ENCODE peak calls at places on chromosome 15, in eight cellular contexts. C is Right ventricle myocardium superior; H is NCI-H1105; I is fibroblast of pulmonary artery; G is central memory CD4-positive, alpha-beta T cell; S is amniotic stem cell; T is HuH-7.5; B is hypothalamus. Y is an unnamed sample.

GRCh38 chr15:87365221-87365620 is 891.3 kb downstream of the NTRK3 start:
- DNase-seq in B (no peak), I (peak; percentile 76), T (no peak), H (no peak), G (no peak), C (no peak), S (no peak), Y (no peak)

GRCh38 chr15:81400640-81401236 is 26.7 kb upstream of the TMC3 start:
- DNase-seq in S (peak; percentile 23), G (peak; percentile 34), H (no peak), I (peak; percentile 81), C (no peak), T (peak; percentile 47), B (no peak), Y (peak; percentile 45)

GRCh38 chr15:91956026-91956723 is 102.7 kb downstream of the SLCO3A1 start:
- DNase-seq in G (no peak), S (peak; percentile 82), B (no peak), H (no peak), C (peak; percentile 63), T (no peak), I (peak; percentile 65), Y (no peak)

GRCh38 chr15:101452572-101452971 is 36.9 kb downstream of the PCSK6 start:
- DNase-seq in T (no peak), I (no peak), G (no peak), S (no peak), B (no peak), C (no peak), H (no peak), Y (no peak)

GRCh38 chr15:37452498-37452897 is 352.1 kb upstream of the MEIS2 start:
- DNase-seq in S (no peak), I (no peak), B (no peak), T (no peak), C (no peak), G (no peak), H (no peak), Y (no peak)

GRCh38 chr15:35141743-35142356 is 56.8 kb upstream of the NANOGP8 start:
- DNase-seq in H (no peak), T (no peak), C (no peak), I (peak; percentile 98), G (no peak), S (peak; percentile 36), B (no peak), Y (no peak)

GRCh38 chr15:50262533-50262932 is 3.0 kb downstream of the HDC start:
- DNase-seq in I (no peak), S (no peak), H (no peak), G (peak; percentile 23), B (no peak), T (no peak), C (no peak), Y (peak; percentile 34)

GRCh38 chr15:95839367-95839782 is 491.1 kb upstream of the NR2F2 start:
- DNase-seq in S (no peak), H (no peak), T (no peak), I (peak; percentile 40), B (no peak), C (no peak), G (peak; percentile 17), Y (peak; percentile 31)

GRCh38 chr15:31361764-31362120 is 35.1 kb downstream of the KLF13 start:
- DNase-seq in T (no peak), S (no peak), B (no peak), C (no peak), G (no peak), I (peak; percentile 25), H (no peak), Y (no peak)

GRCh38 chr15:96218623-96219465 is 111.7 kb upstream of the NR2F2 start:
- DNase-seq in C (no peak), I (no peak), H (no peak), B (no peak), T (no peak), G (no peak), S (no peak), Y (no peak)

GRCh38 chr15:45105586-45105985 is 8.4 kb downstream of the DUOX2 start:
- DNase-seq in I (no peak), T (no peak), S (no peak), B (no peak), G (no peak), H (no peak), C (no peak), Y (no peak)

GRCh38 chr15:45715528-45715927 is 80.7 kb downstream of the SQOR start:
- DNase-seq in B (no peak), C (no peak), H (no peak), I (peak; percentile 54), T (no peak), S (no peak), G (no peak), Y (no peak)

GRCh38 chr15:32747886-32748285 is 30.1 kb downstream of the GREM1 start:
- DNase-seq in T (no peak), G (no peak), H (no peak), B (no peak), S (no peak), I (no peak), C (no peak), Y (no peak)

GRCh38 chr15:76163429-76164020 is 103.7 kb downstream of the TMEM266 start:
- DNase-seq in H (no peak), S (no peak), I (peak; percentile 71), T (no peak), C (peak; percentile 90), G (no peak), B (no peak), Y (no peak)

GRCh38 chr15:88658972-88659931 is 20.4 kb downstream of the ISG20 start:
- DNase-seq in H (no peak), I (peak; percentile 75), S (peak; percentile 31), B (no peak), C (no peak), G (no peak), T (no peak), Y (no peak)

GRCh38 chr15:31254431-31255175 is 72.0 kb upstream of the KLF13 start:
- DNase-seq in S (no peak), I (peak; percentile 75), B (no peak), C (no peak), H (no peak), G (no peak), T (no peak), Y (no peak)

GRCh38 chr15:76678766-76679165 is 226.4 kb downstream of the SCAPER start:
- DNase-seq in H (no peak), S (no peak), T (no peak), B (no peak), G (no peak), I (peak; percentile 10), C (no peak), Y (no peak)

GRCh38 chr15:62067448-62068044 is 769 bp downstream of the C2CD4A start:
- DNase-seq in B (no peak), T (peak; percentile 20), S (no peak), I (peak; percentile 31), G (no peak), H (peak; percentile 27), C (peak; percentile 56), Y (peak; percentile 35)

GRCh38 chr15:80984856-80985255 is 4.8 kb downstream of the MESD start:
- DNase-seq in I (no peak), C (no peak), H (no peak), S (no peak), B (no peak), T (no peak), G (no peak), Y (no peak)

GRCh38 chr15:100898661-100899462 is 19.2 kb downstream of the ALDH1A3 start:
- DNase-seq in T (no peak), C (no peak), S (no peak), H (no peak), B (no peak), I (no peak), G (no peak), Y (no peak)

GRCh38 chr15:82313446-82313845 is 35.8 kb downstream of the GOLGA6L10 start:
- DNase-seq in C (no peak), G (no peak), H (no peak), S (no peak), T (no peak), B (no peak), I (no peak), Y (no peak)

GRCh38 chr15:60374209-60374608 is 23.6 kb downstream of the ANXA2 start:
- DNase-seq in C (no peak), S (no peak), G (no peak), I (no peak), B (no peak), T (no peak), H (no peak), Y (no peak)

GRCh38 chr15:39100106-39100505 is 480.8 kb upstream of the THBS1 start:
- DNase-seq in I (no peak), G (no peak), T (no peak), B (no peak), H (no peak), S (no peak), C (no peak), Y (no peak)

GRCh38 chr15:67741313-67741712 is 84.0 kb upstream of the SKOR1 start:
- DNase-seq in C (no peak), B (no peak), S (no peak), I (no peak), G (no peak), T (no peak), H (no peak), Y (no peak)

GRCh38 chr15:27480642-27481041 is 509.7 kb downstream of the GABRG3 start:
- DNase-seq in G (no peak), C (no peak), S (no peak), I (no peak), H (no peak), B (no peak), T (no peak), Y (no peak)

GRCh38 chr15:39666671-39667070 is 85.8 kb downstream of the THBS1 start:
- DNase-seq in I (peak; percentile 42), B (no peak), C (no peak), G (no peak), T (no peak), H (no peak), S (no peak), Y (no peak)

GRCh38 chr15:64089553-64090280 is 3.9 kb downstream of the CIAO2A start:
- DNase-seq in H (no peak), S (no peak), C (no peak), T (no peak), B (no peak), I (no peak), G (no peak), Y (no peak)

GRCh38 chr15:96160269-96160668 is 170.2 kb upstream of the NR2F2 start:
- DNase-seq in S (no peak), B (no peak), H (no peak), T (no peak), C (peak; percentile 70), G (no peak), I (peak; percentile 61), Y (no peak)

GRCh38 chr15:69855601-69856000 is 242.1 kb downstream of the TLE3 start:
- DNase-seq in T (no peak), H (no peak), I (peak; percentile 47), G (no peak), S (no peak), B (no peak), C (no peak), Y (no peak)

GRCh38 chr15:80547264-80547663 is 143.1 kb downstream of the ARNT2 start:
- DNase-seq in S (no peak), G (no peak), H (no peak), I (no peak), T (no peak), B (no peak), C (no peak), Y (no peak)

Y was measured in CD4-positive, alpha-beta memory T cell.